ENCODE peak calls at places on chromosomes 6 and 20, in five cellular contexts. One of them, this sample, is unnamed. For H3K27me3 and H3K4me1, the result is how much of the 10 kb centered on the place peaks cover.

GRCh38 chr6:166553563-166554271 is 32.8 kb downstream of the RAMACL start:
- DNase-seq in gastrocnemius medialis: peak
- DNase-seq in IMR-90: peak
- DNase-seq in sigmoid colon: peak
- DNase-seq in neural progenitor cell: no peak
- DNase-seq in this sample: no peak

GRCh38 chr20:47326718-47327137 is 29.8 kb downstream of the ZMYND8 start:
- DNase-seq in gastrocnemius medialis: no peak
- DNase-seq in IMR-90: peak
- DNase-seq in sigmoid colon: no peak
- DNase-seq in neural progenitor cell: no peak
- DNase-seq in this sample: no peak

GRCh38 chr6:20688710-20689500 is 154.6 kb downstream of the CDKAL1 start:
- DNase-seq in gastrocnemius medialis: no peak
- DNase-seq in neural progenitor cell: no peak
- DNase-seq in sigmoid colon: no peak
- DNase-seq in IMR-90: peak
- DNase-seq in this sample: no peak

GRCh38 chr6:16973545-16974386 is 128.1 kb upstream of the STMND1 start:
- DNase-seq in gastrocnemius medialis: no peak
- DNase-seq in neural progenitor cell: no peak
- DNase-seq in IMR-90: no peak
- DNase-seq in sigmoid colon: no peak
- DNase-seq in this sample: no peak

GRCh38 chr20:1856419-1856818 is 38.8 kb upstream of the SIRPA start:
- DNase-seq in neural progenitor cell: no peak
- DNase-seq in sigmoid colon: no peak
- DNase-seq in IMR-90: no peak
- DNase-seq in gastrocnemius medialis: no peak
- DNase-seq in this sample: no peak

GRCh38 chr6:2749972-2750600 is 636 bp downstream of the MYLK4 start:
- DNase-seq in neural progenitor cell: peak
- DNase-seq in IMR-90: peak
- DNase-seq in gastrocnemius medialis: no peak
- DNase-seq in sigmoid colon: no peak
- DNase-seq in this sample: no peak

GRCh38 chr6:23510778-23511510 is 615.1 kb upstream of the NRSN1 start:
- DNase-seq in gastrocnemius medialis: no peak
- DNase-seq in IMR-90: no peak
- DNase-seq in sigmoid colon: no peak
- DNase-seq in neural progenitor cell: peak
- DNase-seq in this sample: no peak

GRCh38 chr6:88376759-88377387 is 210.7 kb upstream of the CNR1 start:
- DNase-seq in IMR-90: peak
- DNase-seq in neural progenitor cell: no peak
- DNase-seq in sigmoid colon: no peak
- DNase-seq in gastrocnemius medialis: no peak
- DNase-seq in this sample: no peak

GRCh38 chr6:24431045-24431451 is 28.3 kb downstream of the MRS2 start:
- DNase-seq in sigmoid colon: no peak
- DNase-seq in neural progenitor cell: peak
- DNase-seq in gastrocnemius medialis: no peak
- DNase-seq in IMR-90: peak
- DNase-seq in this sample: no peak

GRCh38 chr6:37783025-37783825 is 36.3 kb upstream of the ZFAND3 start:
- DNase-seq in neural progenitor cell: peak
- DNase-seq in IMR-90: peak
- DNase-seq in gastrocnemius medialis: no peak
- DNase-seq in sigmoid colon: peak
- DNase-seq in this sample: no peak

GRCh38 chr6:128095362-128095761 is 194.5 kb upstream of the THEMIS start:
- DNase-seq in sigmoid colon: no peak
- DNase-seq in gastrocnemius medialis: no peak
- DNase-seq in neural progenitor cell: no peak
- DNase-seq in IMR-90: peak
- DNase-seq in this sample: no peak

GRCh38 chr20:2778602-2779321 is 21.7 kb downstream of the CPXM1 start:
- DNase-seq in IMR-90: no peak
- DNase-seq in gastrocnemius medialis: no peak
- DNase-seq in sigmoid colon: no peak
- DNase-seq in neural progenitor cell: no peak
- DNase-seq in this sample: no peak

GRCh38 chr6:44630125-44631028 is 242.9 kb downstream of the CDC5L start:
- DNase-seq in neural progenitor cell: peak
- DNase-seq in gastrocnemius medialis: peak
- DNase-seq in IMR-90: peak
- DNase-seq in sigmoid colon: no peak
- DNase-seq in this sample: no peak

GRCh38 chr6:81937296-81937937 is 184.9 kb upstream of the TENT5A start:
- DNase-seq in IMR-90: peak
- DNase-seq in sigmoid colon: no peak
- DNase-seq in neural progenitor cell: no peak
- DNase-seq in gastrocnemius medialis: no peak
- DNase-seq in this sample: no peak

GRCh38 chr20:19601133-19601810 is 156.8 kb upstream of the RIN2 start:
- DNase-seq in neural progenitor cell: no peak
- DNase-seq in sigmoid colon: no peak
- DNase-seq in gastrocnemius medialis: no peak
- DNase-seq in IMR-90: no peak
- DNase-seq in this sample: no peak

GRCh38 chr6:7537560-7538174 is 3.8 kb upstream of the DSP start:
- DNase-seq in sigmoid colon: no peak
- DNase-seq in neural progenitor cell: no peak
- DNase-seq in gastrocnemius medialis: no peak
- DNase-seq in IMR-90: no peak
- DNase-seq in this sample: no peak

GRCh38 chr20:1328680-1329330 is at the start of gene SDCBP2:
- DNase-seq in sigmoid colon: peak
- DNase-seq in gastrocnemius medialis: no peak
- DNase-seq in neural progenitor cell: no peak
- DNase-seq in IMR-90: no peak
- DNase-seq in this sample: peak

GRCh38 chr6:139977887-139978332 is 603.5 kb upstream of the CITED2 start:
- DNase-seq in IMR-90: peak
- DNase-seq in neural progenitor cell: no peak
- DNase-seq in gastrocnemius medialis: peak
- DNase-seq in sigmoid colon: no peak
- DNase-seq in this sample: no peak

GRCh38 chr6:29517728-29518440 is 30.1 kb upstream of the MAS1L start:
- DNase-seq in sigmoid colon: no peak
- DNase-seq in gastrocnemius medialis: no peak
- DNase-seq in IMR-90: no peak
- DNase-seq in neural progenitor cell: no peak
- DNase-seq in this sample: no peak

GRCh38 chr6:26216015-26216885 is 129.0 kb downstream of the HFE start:
- DNase-seq in neural progenitor cell: peak
- DNase-seq in sigmoid colon: peak
- DNase-seq in gastrocnemius medialis: no peak
- DNase-seq in IMR-90: peak
- DNase-seq in this sample: no peak

GRCh38 chr20:54172856-54173652 is 732 bp downstream of the CYP24A1 start:
- DNase-seq in sigmoid colon: no peak
- DNase-seq in neural progenitor cell: peak
- DNase-seq in IMR-90: no peak
- DNase-seq in gastrocnemius medialis: no peak
- DNase-seq in this sample: no peak
- H3K27me3 ChIP-seq in sigmoid colon: under half
- H3K27me3 ChIP-seq in neural progenitor cell: half or more
- H3K27me3 ChIP-seq in IMR-90: half or more
- H3K27me3 ChIP-seq in gastrocnemius medialis: half or more
- H3K27me3 ChIP-seq in this sample: half or more

GRCh38 chr20:31693402-31693801 is 29.3 kb downstream of the BCL2L1 start:
- DNase-seq in gastrocnemius medialis: no peak
- DNase-seq in neural progenitor cell: no peak
- DNase-seq in sigmoid colon: no peak
- DNase-seq in IMR-90: no peak
- DNase-seq in this sample: no peak
- TF ChIP-seq CTCF in gastrocnemius medialis: no peak
- TF ChIP-seq CTCF in neural progenitor cell: no peak
- TF ChIP-seq CTCF in sigmoid colon: no peak
- TF ChIP-seq CTCF in IMR-90: no peak
- TF ChIP-seq CTCF in this sample: no peak

GRCh38 chr20:63859166-63859699 is 2.1 kb upstream of the ABHD16B start:
- DNase-seq in IMR-90: no peak
- DNase-seq in sigmoid colon: no peak
- DNase-seq in neural progenitor cell: no peak
- DNase-seq in gastrocnemius medialis: no peak
- DNase-seq in this sample: no peak

GRCh38 chr20:63860325-63861051 is 810 bp upstream of the ABHD16B start:
- DNase-seq in gastrocnemius medialis: no peak
- DNase-seq in neural progenitor cell: no peak
- DNase-seq in sigmoid colon: no peak
- DNase-seq in IMR-90: no peak
- DNase-seq in this sample: no peak

GRCh38 chr20:63856111-63856511 is 5.2 kb upstream of the ABHD16B start:
- DNase-seq in neural progenitor cell: no peak
- DNase-seq in gastrocnemius medialis: no peak
- DNase-seq in sigmoid colon: no peak
- DNase-seq in IMR-90: no peak
- DNase-seq in this sample: no peak

GRCh38 chr20:63857751-63858392 is 3.4 kb upstream of the ABHD16B start:
- DNase-seq in sigmoid colon: no peak
- DNase-seq in neural progenitor cell: no peak
- DNase-seq in gastrocnemius medialis: no peak
- DNase-seq in IMR-90: no peak
- DNase-seq in this sample: no peak

GRCh38 chr20:63858393-63859165 is 2.7 kb upstream of the ABHD16B start:
- DNase-seq in neural progenitor cell: peak
- DNase-seq in IMR-90: peak
- DNase-seq in sigmoid colon: no peak
- DNase-seq in gastrocnemius medialis: no peak
- DNase-seq in this sample: no peak
- H3K4me1 ChIP-seq in neural progenitor cell: under half
- H3K4me1 ChIP-seq in IMR-90: under half
- H3K4me1 ChIP-seq in sigmoid colon: under half
- H3K4me1 ChIP-seq in gastrocnemius medialis: under half
- H3K4me1 ChIP-seq in this sample: half or more

DNA sequence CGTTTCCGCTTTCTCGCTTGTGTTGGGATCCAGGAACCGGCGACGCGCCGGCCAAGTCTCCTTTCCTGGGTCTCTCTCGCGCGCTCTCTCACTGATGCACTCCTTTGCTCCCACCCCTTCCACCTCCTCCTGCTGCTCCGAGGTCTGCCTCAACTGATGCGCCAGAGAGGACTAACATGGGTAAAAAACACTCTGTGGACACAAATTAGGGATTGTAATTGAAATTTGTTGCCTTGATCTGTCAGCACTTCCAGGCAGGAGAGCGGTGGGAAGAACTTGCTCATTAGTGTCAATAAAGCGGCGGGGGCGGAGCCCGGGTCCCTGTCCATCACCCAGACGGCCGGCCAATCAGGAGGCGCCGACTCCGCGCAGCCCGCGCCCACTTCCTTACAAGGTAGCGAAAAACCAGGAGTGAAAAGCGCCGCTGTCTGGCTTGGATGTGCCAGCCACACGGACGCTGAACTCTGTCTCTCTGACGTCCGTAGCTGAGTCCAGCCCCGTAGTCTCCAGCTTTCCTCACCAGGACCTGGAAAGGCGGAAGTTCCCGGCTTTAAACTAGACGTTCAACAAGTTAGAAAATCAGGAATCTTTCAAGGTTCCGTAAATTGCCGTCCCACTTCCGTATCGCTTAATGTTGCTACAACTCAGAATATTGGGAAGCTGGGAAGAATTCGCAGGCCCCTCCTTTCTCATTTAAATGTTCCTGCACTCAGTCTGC is at the start of gene TBX18:
- DNase-seq in IMR-90: peak
- DNase-seq in neural progenitor cell: peak
- DNase-seq in gastrocnemius medialis: peak
- DNase-seq in sigmoid colon: peak
- DNase-seq in this sample: peak
- H3K27me3 ChIP-seq in IMR-90: half or more
- H3K27me3 ChIP-seq in neural progenitor cell: half or more
- H3K27me3 ChIP-seq in gastrocnemius medialis: under half
- H3K27me3 ChIP-seq in sigmoid colon: half or more
- H3K27me3 ChIP-seq in this sample: half or more

GRCh38 chr6:108331982-108332381 is 37.1 kb downstream of the AFG1L start:
- DNase-seq in gastrocnemius medialis: no peak
- DNase-seq in IMR-90: no peak
- DNase-seq in sigmoid colon: no peak
- DNase-seq in neural progenitor cell: no peak
- DNase-seq in this sample: no peak
- TF ChIP-seq CTCF in gastrocnemius medialis: no peak
- TF ChIP-seq CTCF in IMR-90: no peak
- TF ChIP-seq CTCF in sigmoid colon: no peak
- TF ChIP-seq CTCF in neural progenitor cell: no peak
- TF ChIP-seq CTCF in this sample: no peak

This sample was measured in upper lobe of right lung.